ENCODE peak calls at places on chromosome 19, in four cellular contexts. One of them, this sample, is unnamed.

GRCh38 chr19:18939922-18940775 is 868 bp downstream of the HOMER3 start:
- DNase-seq in A549: peak; percentile 44
- DNase-seq in NB4: peak; percentile 83
- DNase-seq in uterus: peak; percentile 55
- DNase-seq in this sample: peak; percentile 46

GRCh38 chr19:8161135-8161646 is 11.8 kb upstream of the FBN3 start:
- DNase-seq in A549: no peak
- DNase-seq in NB4: peak; percentile 84
- DNase-seq in uterus: no peak
- DNase-seq in this sample: peak; percentile 26

GRCh38 chr19:7348587-7349230 is at the start of gene ARHGEF18:
- DNase-seq in A549: no peak
- DNase-seq in NB4: peak; percentile 100
- DNase-seq in uterus: no peak
- DNase-seq in this sample: no peak

GRCh38 chr19:51607920-51608562 is 22.2 kb downstream of the SIGLEC5 start:
- DNase-seq in A549: no peak
- DNase-seq in NB4: peak; percentile 88
- DNase-seq in uterus: peak; percentile 39
- DNase-seq in this sample: peak; percentile 80

GRCh38 chr19:8342316-8342683 is 762 bp downstream of the KANK3 start:
- DNase-seq in A549: no peak
- DNase-seq in NB4: no peak
- DNase-seq in uterus: no peak
- DNase-seq in this sample: no peak

GRCh38 chr19:45879055-45879454 is 6.9 kb downstream of the IRF2BP1 start:
- DNase-seq in A549: no peak
- DNase-seq in NB4: no peak
- DNase-seq in uterus: no peak
- DNase-seq in this sample: no peak

GRCh38 chr19:45087531-45087930 is 5.4 kb upstream of the PPP1R37 start:
- DNase-seq in A549: no peak
- DNase-seq in NB4: peak; percentile 20
- DNase-seq in uterus: no peak
- DNase-seq in this sample: no peak

GRCh38 chr19:19489804-19490204 is 25.5 kb downstream of the TSSK6 start:
- DNase-seq in A549: no peak
- DNase-seq in NB4: no peak
- DNase-seq in uterus: no peak
- DNase-seq in this sample: no peak

GRCh38 chr19:39915848-39916215 is 18.6 kb downstream of the FCGBP start:
- DNase-seq in A549: no peak
- DNase-seq in NB4: no peak
- DNase-seq in uterus: no peak
- DNase-seq in this sample: no peak

GRCh38 chr19:18629166-18630088 is 7.4 kb upstream of the KLHL26 start:
- DNase-seq in A549: no peak
- DNase-seq in NB4: no peak
- DNase-seq in uterus: no peak
- DNase-seq in this sample: peak; percentile 74

GRCh38 chr19:35437152-35437951 is 10.7 kb upstream of the FFAR2 start:
- DNase-seq in A549: no peak
- DNase-seq in NB4: no peak
- DNase-seq in uterus: no peak
- DNase-seq in this sample: no peak

GRCh38 chr19:5434970-5435641 is 20.1 kb upstream of the ZNRF4 start:
- DNase-seq in A549: peak; percentile 86
- DNase-seq in NB4: no peak
- DNase-seq in uterus: no peak
- DNase-seq in this sample: peak; percentile 37

GRCh38 chr19:29287061-29287460 is 74.1 kb upstream of the UQCRFS1 start:
- DNase-seq in A549: no peak
- DNase-seq in NB4: no peak
- DNase-seq in uterus: no peak
- DNase-seq in this sample: no peak

GRCh38 chr19:29288276-29288675 is 75.3 kb upstream of the UQCRFS1 start:
- DNase-seq in A549: no peak
- DNase-seq in NB4: no peak
- DNase-seq in uterus: no peak
- DNase-seq in this sample: no peak

GRCh38 chr19:29283366-29283765 is 70.4 kb upstream of the UQCRFS1 start:
- DNase-seq in A549: no peak
- DNase-seq in NB4: no peak
- DNase-seq in uterus: no peak
- DNase-seq in this sample: no peak

GRCh38 chr19:29285187-29285687 is 72.3 kb upstream of the UQCRFS1 start:
- DNase-seq in A549: no peak
- DNase-seq in NB4: peak; percentile 69
- DNase-seq in uterus: no peak
- DNase-seq in this sample: no peak

GRCh38 chr19:29285878-29286277 is 72.9 kb upstream of the UQCRFS1 start:
- DNase-seq in A549: no peak
- DNase-seq in NB4: peak; percentile 91
- DNase-seq in uterus: peak; percentile 20
- DNase-seq in this sample: no peak
- TF ChIP-seq CTCF in A549: peak; percentile 20
- TF ChIP-seq CTCF in NB4: peak; percentile 39
- TF ChIP-seq CTCF in uterus: peak; percentile 16
- TF ChIP-seq CTCF in this sample: no peak

GRCh38 chr19:1466461-1467227 is 12.4 kb downstream of the C19orf25 start:
- DNase-seq in A549: no peak
- DNase-seq in NB4: no peak
- DNase-seq in uterus: no peak
- DNase-seq in this sample: no peak
- H3K4me3 ChIP-seq in A549: no peak overlapping the region
- H3K4me3 ChIP-seq in NB4: no peak overlapping the region
- H3K4me3 ChIP-seq in uterus: no peak overlapping the region
- H3K4me3 ChIP-seq in this sample: no peak overlapping the region

GRCh38 chr19:3783660-3784584 is 2.3 kb downstream of the MATK start:
- DNase-seq in A549: no peak
- DNase-seq in NB4: peak; percentile 36
- DNase-seq in uterus: no peak
- DNase-seq in this sample: no peak
- TF ChIP-seq CTCF in A549: no peak
- TF ChIP-seq CTCF in NB4: peak; percentile 14
- TF ChIP-seq CTCF in uterus: no peak
- TF ChIP-seq CTCF in this sample: peak; percentile 27

GRCh38 chr19:30228726-30229523 is 143.3 kb upstream of the ZNF536 start:
- DNase-seq in A549: no peak
- DNase-seq in NB4: no peak
- DNase-seq in uterus: no peak
- DNase-seq in this sample: peak; percentile 15
- H3K4me3 ChIP-seq in A549: peak overlapping the region; percentile 71
- H3K4me3 ChIP-seq in NB4: no peak overlapping the region
- H3K4me3 ChIP-seq in uterus: no peak overlapping the region
- H3K4me3 ChIP-seq in this sample: peak overlapping the region; percentile 34

GRCh38 chr19:14961956-14962685 is 17.5 kb downstream of the SLC1A6 start:
- DNase-seq in A549: no peak
- DNase-seq in NB4: peak; percentile 18
- DNase-seq in uterus: no peak
- DNase-seq in this sample: no peak
- TF ChIP-seq CTCF in A549: no peak
- TF ChIP-seq CTCF in NB4: no peak
- TF ChIP-seq CTCF in uterus: no peak
- TF ChIP-seq CTCF in this sample: no peak

GRCh38 chr19:49534632-49535385 is 7.0 kb downstream of the RCN3 start:
- DNase-seq in A549: no peak
- DNase-seq in NB4: peak; percentile 82
- DNase-seq in uterus: no peak
- DNase-seq in this sample: no peak
- H3K4me3 ChIP-seq in A549: peak overlapping the region; percentile 58
- H3K4me3 ChIP-seq in NB4: no peak overlapping the region
- H3K4me3 ChIP-seq in uterus: peak overlapping the region; percentile 35
- H3K4me3 ChIP-seq in this sample: no peak overlapping the region

This sample was measured in cardiac fibroblast.